ENCODE peak calls at places on chromosomes 1 and 21, in ten cellular contexts. B, H, N, G, J, Q, K, M, R and C are unnamed samples.
A peak's percentile ranks its signal among the peaks of the same experiment; 100 is the strongest.

GRCh38 chr21:34612557-34612956 is 2.4 kb downstream of the RCAN1 start:
- DNase-seq in R (no peak), N (no peak), J (no peak), G (no peak), Q (no peak), B (no peak), K (no peak), H (no peak), M (no peak), C (no peak)

GRCh38 chr1:152410599-152410998 is 3.5 kb downstream of the CRNN start:
- DNase-seq in H (no peak), N (no peak), R (no peak), J (no peak), K (no peak), B (no peak), G (no peak), Q (no peak), M (no peak), C (no peak)

GRCh38 chr21:45303751-45304150 is 16.1 kb upstream of the POFUT2 start:
- DNase-seq in R (no peak), Q (no peak), M (no peak), K (peak; percentile 15), J (no peak), B (no peak), G (no peak), N (no peak), H (no peak), C (no peak)

GRCh38 chr1:64482720-64483119 is 12.8 kb downstream of the CACHD1 start:
- DNase-seq in Q (no peak), M (no peak), R (no peak), K (no peak), B (no peak), N (no peak), H (no peak), G (no peak), J (no peak), C (no peak)

GRCh38 chr1:177442580-177442979 is 271.8 kb downstream of the BRINP2 start:
- DNase-seq in K (no peak), M (no peak), H (no peak), Q (no peak), N (no peak), G (no peak), B (no peak), J (no peak), R (peak; percentile 5), C (no peak)

GRCh38 chr1:45400049-45400448 is 59.8 kb upstream of the MUTYH start:
- DNase-seq in M (no peak), K (no peak), B (no peak), G (no peak), N (no peak), J (peak; percentile 16), R (no peak), H (no peak), Q (no peak), C (no peak)

GRCh38 chr1:98988906-98989603 is 15.6 kb downstream of the PLPPR5 start:
- DNase-seq in H (no peak), K (no peak), M (no peak), B (no peak), N (no peak), G (no peak), R (no peak), Q (no peak), J (no peak), C (no peak)

GRCh38 chr1:41762777-41763176 is 155.9 kb downstream of the HIVEP3 start:
- DNase-seq in Q (no peak), B (no peak), K (no peak), J (no peak), M (no peak), G (no peak), N (no peak), H (no peak), R (no peak), C (no peak)

GRCh38 chr1:115412286-115412685 is 74.2 kb upstream of the NGF start:
- DNase-seq in N (no peak), M (no peak), G (no peak), R (no peak), H (no peak), K (no peak), Q (no peak), B (peak; percentile 36), J (no peak), C (no peak)

GRCh38 chr1:32925360-32926142 is 24.4 kb upstream of the TMEM54 start:
- DNase-seq in Q (no peak), K (no peak), J (peak; percentile 62), N (no peak), M (peak; percentile 14), B (no peak), H (no peak), G (peak; percentile 32), R (peak; percentile 23), C (no peak)

GRCh38 chr1:198157241-198157846 is 546 bp downstream of the NEK7 start:
- DNase-seq in R (peak; percentile 96), N (peak; percentile 85), K (peak; percentile 90), Q (peak; percentile 69), M (peak; percentile 93), G (peak; percentile 90), B (peak; percentile 93), H (peak; percentile 70), J (peak; percentile 95), C (peak; percentile 73)

GRCh38 chr1:198156745-198157240 is at the start of gene NEK7:
- DNase-seq in K (peak; percentile 87), N (peak; percentile 73), B (peak; percentile 86), G (peak; percentile 78), R (peak; percentile 80), M (peak; percentile 88), H (peak; percentile 27), J (peak; percentile 89), Q (peak; percentile 47), C (peak; percentile 77)

GRCh38 chr1:198156111-198156744 is 570 bp upstream of the NEK7 start:
- DNase-seq in N (peak; percentile 70), J (peak; percentile 73), M (peak; percentile 90), H (peak; percentile 84), R (peak; percentile 80), B (peak; percentile 64), K (peak; percentile 27), Q (peak; percentile 57), G (peak; percentile 63), C (peak; percentile 34)

GRCh38 chr1:198158766-198159589 is 2.2 kb downstream of the NEK7 start:
- DNase-seq in K (peak; percentile 92), G (peak; percentile 84), R (peak; percentile 91), M (peak; percentile 94), N (peak; percentile 84), Q (peak; percentile 74), H (peak; percentile 80), B (peak; percentile 89), J (peak; percentile 96), C (peak; percentile 83)

GRCh38 chr1:198157847-198158765 is 1.3 kb downstream of the NEK7 start:
- DNase-seq in Q (no peak), J (peak; percentile 15), B (peak; percentile 37), R (peak; percentile 52), G (no peak), K (no peak), M (peak; percentile 46), H (peak; percentile 24), N (no peak), C (no peak)
- TF ChIP-seq CTCF in Q (no peak), J (no peak), B (no peak), R (no peak), G (no peak), K (no peak), M (no peak), H (no peak), N (no peak), C (no peak)

GRCh38 chr1:26537951-26538352 is 8.4 kb downstream of the RPS6KA1 start:
- DNase-seq in R (peak; percentile 28), H (no peak), N (no peak), G (no peak), B (peak; percentile 59), M (no peak), J (peak; percentile 32), K (no peak), Q (no peak), C (no peak)
- TF ChIP-seq CTCF in R (peak; percentile 46), H (no peak), N (peak; percentile 24), G (no peak), B (peak; percentile 17), M (no peak), J (peak; percentile 24), K (peak; percentile 10), Q (no peak), C (no peak)

GRCh38 chr1:103267271-103267670 is 158.9 kb upstream of the COL11A1 start:
- DNase-seq in H (no peak), J (no peak), B (no peak), G (no peak), M (no peak), Q (no peak), N (no peak), K (no peak), R (no peak), C (no peak)

GRCh38 chr1:103266036-103266435 is 157.7 kb upstream of the COL11A1 start:
- DNase-seq in M (no peak), B (no peak), R (peak; percentile 38), Q (no peak), H (no peak), K (no peak), G (no peak), J (no peak), N (no peak), C (no peak)

GRCh38 chr1:103265551-103265950 is 157.2 kb upstream of the COL11A1 start:
- DNase-seq in K (no peak), H (no peak), M (no peak), R (no peak), G (no peak), Q (no peak), J (peak; percentile 34), N (no peak), B (no peak), C (no peak)

GRCh38 chr1:103273106-103273505 is 164.8 kb upstream of the COL11A1 start:
- DNase-seq in B (no peak), Q (no peak), N (no peak), G (no peak), R (no peak), J (no peak), H (no peak), K (no peak), M (no peak), C (no peak)

GRCh38 chr1:103267893-103268292 is 159.6 kb upstream of the COL11A1 start:
- DNase-seq in R (no peak), Q (no peak), J (peak; percentile 7), G (no peak), B (no peak), M (no peak), N (no peak), K (no peak), H (no peak), C (no peak)
- TF ChIP-seq CTCF in R (no peak), Q (no peak), J (peak; percentile 37), G (no peak), B (peak; percentile 13), M (no peak), N (no peak), K (no peak), H (peak; percentile 7), C (no peak)

DNA sequence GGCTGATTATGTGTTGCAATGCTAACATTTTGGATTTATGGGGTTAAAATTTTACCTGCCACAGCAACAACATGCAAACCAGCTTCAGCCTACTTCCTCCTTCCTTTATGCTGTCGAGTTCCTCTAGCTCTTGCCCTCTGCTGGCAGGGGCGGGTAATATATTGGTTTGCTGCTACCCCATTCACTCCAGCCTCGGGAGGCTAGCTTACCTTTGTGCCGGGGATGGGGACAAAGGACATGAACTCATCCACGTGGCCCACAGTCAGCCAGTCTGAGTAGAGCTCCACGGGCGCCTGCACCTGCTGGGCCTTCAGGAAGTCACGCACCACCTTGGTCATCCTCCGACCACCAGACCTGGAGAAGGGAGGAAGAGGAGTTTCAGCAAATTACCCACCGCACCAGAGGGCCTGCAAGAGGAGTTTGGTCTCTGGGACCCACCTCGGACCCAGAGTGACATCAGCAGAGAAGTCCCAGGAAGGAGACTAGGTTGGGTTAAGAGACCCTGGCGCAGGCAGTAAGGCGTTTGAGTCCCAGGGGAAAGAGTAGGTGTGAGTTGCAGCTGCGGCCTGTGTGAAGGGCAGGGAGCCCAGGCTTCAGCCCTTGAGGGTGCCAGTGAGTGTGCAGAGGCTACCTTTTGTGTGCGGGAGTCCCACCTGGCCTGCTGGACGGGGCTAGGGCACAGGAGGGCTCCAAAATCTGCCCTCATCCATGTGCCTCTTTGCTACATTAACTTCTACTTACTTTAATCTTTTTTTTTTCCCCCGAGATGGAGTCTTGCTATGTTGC is 21.8 kb upstream of the SDHB start:
- DNase-seq in H (no peak), N (no peak), G (no peak), J (peak; percentile 79), B (no peak), Q (no peak), K (no peak), M (no peak), R (no peak), C (no peak)
- TF ChIP-seq CTCF in H (peak; percentile 87), N (no peak), G (no peak), J (peak; percentile 72), B (peak; percentile 53), Q (no peak), K (peak; percentile 9), M (peak; percentile 22), R (no peak), C (no peak)